ENCODE peak calls at places on chromosomes 6 and 20, in four cellular contexts. N, P, F and J are unnamed samples.

GRCh38 chr6:144530118-144530517 is 245.0 kb downstream of the UTRN start:
- DNase-seq in N (no peak), P (no peak), F (no peak), J (no peak)

GRCh38 chr6:122789078-122789861 is at the start of gene SMPDL3A:
- DNase-seq in N (peak), P (no peak), F (peak), J (peak)

GRCh38 chr6:22756365-22756764 is 187.0 kb downstream of the HDGFL1 start:
- DNase-seq in N (no peak), P (no peak), F (no peak), J (no peak)

GRCh38 chr6:126643352-126643751 is 303.4 kb downstream of the CENPW start:
- DNase-seq in N (no peak), P (no peak), F (no peak), J (no peak)

GRCh38 chr6:151209071-151209831 is 30.5 kb upstream of the AKAP12 start:
- DNase-seq in N (no peak), P (no peak), F (peak), J (no peak)

GRCh38 chr20:45857114-45857835 is at the start of the genes ACOT8 and ZSWIM3:
- DNase-seq in N (peak), P (peak), F (peak), J (peak)

GRCh38 chr6:17212541-17213371 is 68.4 kb upstream of the RBM24 start:
- DNase-seq in N (no peak), P (no peak), F (no peak), J (no peak)

GRCh38 chr6:167803816-167804215 is 22.9 kb upstream of the AFDN start:
- DNase-seq in N (no peak), P (no peak), F (no peak), J (no peak)

GRCh38 chr6:156013155-156013554 is 557.5 kb upstream of the NOX3 start:
- DNase-seq in N (no peak), P (no peak), F (no peak), J (no peak)

GRCh38 chr6:154164397-154164796 is 125.4 kb downstream of the OPRM1 start:
- DNase-seq in N (no peak), P (no peak), F (no peak), J (no peak)

GRCh38 chr6:170460606-170461005 is 92.5 kb downstream of the PSMB1 start:
- DNase-seq in N (no peak), P (no peak), F (no peak), J (no peak)

GRCh38 chr6:87154641-87155271 is 609 bp upstream of the ZNF292 start:
- DNase-seq in N (peak), P (peak), F (no peak), J (no peak)

GRCh38 chr20:62501801-62502495 is 26.2 kb upstream of the GATA5 start:
- DNase-seq in N (no peak), P (peak), F (no peak), J (no peak)

GRCh38 chr6:136562211-136562610 is 12.0 kb upstream of the MAP7 start:
- DNase-seq in N (no peak), P (no peak), F (no peak), J (no peak)

GRCh38 chr6:44489912-44490604 is 102.6 kb downstream of the CDC5L start:
- DNase-seq in N (no peak), P (no peak), F (no peak), J (no peak)

GRCh38 chr6:14210663-14211595 is 93.4 kb downstream of the CD83 start:
- DNase-seq in N (peak), P (peak), F (peak), J (peak)

GRCh38 chr6:169424149-169424804 is 170.6 kb upstream of the THBS2 start:
- DNase-seq in N (no peak), P (no peak), F (no peak), J (no peak)

GRCh38 chr6:12245763-12246720 is 44.1 kb upstream of the EDN1 start:
- DNase-seq in N (no peak), P (no peak), F (no peak), J (no peak)

GRCh38 chr6:15384901-15385300 is 139.0 kb downstream of the JARID2 start:
- DNase-seq in N (no peak), P (no peak), F (no peak), J (no peak)

GRCh38 chr20:2118783-2119182 is 17.2 kb downstream of the STK35 start:
- DNase-seq in N (no peak), P (peak), F (no peak), J (no peak)

GRCh38 chr6:98827295-98828159 is 6.8 kb upstream of the POU3F2 start:
- DNase-seq in N (no peak), P (no peak), F (no peak), J (peak)

GRCh38 chr6:71887006-71887743 is 825 bp downstream of the RIMS1 start:
- DNase-seq in N (no peak), P (no peak), F (no peak), J (peak)

GRCh38 chr6:140001851-140002301 is 627.4 kb upstream of the CITED2 start:
- DNase-seq in N (no peak), P (no peak), F (no peak), J (no peak)

GRCh38 chr6:89199571-89199970 is 17.6 kb downstream of the GABRR1 start:
- DNase-seq in N (no peak), P (no peak), F (no peak), J (no peak)

GRCh38 chr6:33072508-33073100 is 845 bp downstream of the HLA-DPA1 start:
- DNase-seq in N (no peak), P (no peak), F (no peak), J (no peak)

GRCh38 chr6:73713426-73714147 is 17.6 kb downstream of the CD109 start:
- DNase-seq in N (no peak), P (no peak), F (no peak), J (no peak)

GRCh38 chr6:71298459-71298858 is 9.8 kb downstream of the OGFRL1 start:
- DNase-seq in N (no peak), P (no peak), F (no peak), J (no peak)

GRCh38 chr6:114346451-114346850 is 3.6 kb upstream of the HS3ST5 start:
- DNase-seq in N (no peak), P (no peak), F (no peak), J (no peak)

GRCh38 chr6:52976591-52977035 is 18.5 kb downstream of the GSTA4 start:
- DNase-seq in N (no peak), P (no peak), F (no peak), J (no peak)

GRCh38 chr6:35318200-35318844 is 20.7 kb downstream of the DEF6 start:
- DNase-seq in N (peak), P (no peak), F (peak), J (peak)

GRCh38 chr6:9583946-9584345 is 830.9 kb downstream of the TFAP2A start:
- DNase-seq in N (no peak), P (no peak), F (no peak), J (no peak)

GRCh38 chr6:34970962-34971361 is 81.9 kb downstream of the ANKS1A start:
- DNase-seq in N (no peak), P (no peak), F (no peak), J (no peak)

GRCh38 chr6:163900570-163900969 is 486.1 kb downstream of the QKI start:
- DNase-seq in N (no peak), P (no peak), F (no peak), J (no peak)

GRCh38 chr20:51176846-51177245 is 153.9 kb upstream of the KCNG1 start:
- DNase-seq in N (no peak), P (no peak), F (no peak), J (no peak)

GRCh38 chr20:11403711-11404110 is 514.0 kb upstream of the BTBD3 start:
- DNase-seq in N (no peak), P (no peak), F (no peak), J (no peak)

GRCh38 chr6:133632906-133633305 is 256.0 kb upstream of the TCF21 start:
- DNase-seq in N (no peak), P (no peak), F (no peak), J (no peak)

GRCh38 chr20:10555865-10556308 is 117.9 kb downstream of the JAG1 start:
- DNase-seq in N (no peak), P (no peak), F (peak), J (no peak)

GRCh38 chr20:35699914-35700624 is 864 bp downstream of the ROMO1 start:
- DNase-seq in N (no peak), P (no peak), F (no peak), J (no peak)

GRCh38 chr20:35700625-35701148 is 1.5 kb downstream of the ROMO1 start:
- DNase-seq in N (no peak), P (no peak), F (no peak), J (no peak)

GRCh38 chr20:35697696-35698297 is 1.4 kb downstream of the NFS1 start:
- DNase-seq in N (no peak), P (no peak), F (peak), J (no peak)

GRCh38 chr20:35699127-35699913 is at the start of the genes NFS1 and ROMO1:
- DNase-seq in N (peak), P (peak), F (peak), J (peak)

DNA sequence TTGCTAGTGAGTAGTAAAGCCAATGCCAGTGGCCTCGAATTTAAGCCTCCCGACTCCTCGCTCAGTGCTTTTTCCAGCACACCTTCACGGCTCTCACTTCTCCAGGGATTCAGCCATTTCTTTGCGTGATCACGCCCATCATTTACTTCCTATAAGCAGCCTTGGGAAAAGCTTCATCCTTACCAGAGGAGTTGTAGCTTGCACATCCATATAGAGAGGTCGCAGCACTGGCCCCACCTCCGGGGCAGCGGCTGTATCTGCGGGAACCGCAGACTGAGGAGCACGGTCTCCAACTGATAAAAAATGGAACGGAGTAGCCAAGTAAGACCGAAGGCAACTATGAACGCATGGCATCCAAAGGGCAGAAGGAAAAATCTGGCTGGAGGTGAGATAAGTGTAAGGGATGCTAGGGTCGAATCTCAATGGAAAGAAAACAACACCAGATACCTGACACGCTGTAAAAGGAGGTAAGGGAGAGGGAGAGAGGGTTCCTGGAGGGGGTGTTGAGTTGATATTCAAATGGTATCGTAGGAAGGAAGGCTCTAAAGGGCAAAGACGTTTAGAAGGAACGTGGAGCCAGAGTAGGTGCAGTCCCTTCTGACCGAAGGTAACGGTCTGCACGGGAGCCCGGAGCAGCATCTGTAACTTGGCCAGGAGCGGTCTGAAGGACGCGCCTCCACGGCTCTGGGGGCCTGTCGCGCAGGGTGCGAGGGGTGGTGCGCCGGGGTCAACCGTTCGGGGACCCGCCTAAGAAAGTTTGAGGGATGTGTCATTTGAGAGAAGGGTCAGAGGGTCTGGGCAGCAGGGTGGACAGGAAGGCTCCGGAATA is 640 bp downstream of the NFS1 start:
- DNase-seq in N (peak), P (no peak), F (no peak), J (no peak)
- TF ChIP-seq USF2 in N (no peak), P (no peak), F (no peak), J (no peak)

DNA sequence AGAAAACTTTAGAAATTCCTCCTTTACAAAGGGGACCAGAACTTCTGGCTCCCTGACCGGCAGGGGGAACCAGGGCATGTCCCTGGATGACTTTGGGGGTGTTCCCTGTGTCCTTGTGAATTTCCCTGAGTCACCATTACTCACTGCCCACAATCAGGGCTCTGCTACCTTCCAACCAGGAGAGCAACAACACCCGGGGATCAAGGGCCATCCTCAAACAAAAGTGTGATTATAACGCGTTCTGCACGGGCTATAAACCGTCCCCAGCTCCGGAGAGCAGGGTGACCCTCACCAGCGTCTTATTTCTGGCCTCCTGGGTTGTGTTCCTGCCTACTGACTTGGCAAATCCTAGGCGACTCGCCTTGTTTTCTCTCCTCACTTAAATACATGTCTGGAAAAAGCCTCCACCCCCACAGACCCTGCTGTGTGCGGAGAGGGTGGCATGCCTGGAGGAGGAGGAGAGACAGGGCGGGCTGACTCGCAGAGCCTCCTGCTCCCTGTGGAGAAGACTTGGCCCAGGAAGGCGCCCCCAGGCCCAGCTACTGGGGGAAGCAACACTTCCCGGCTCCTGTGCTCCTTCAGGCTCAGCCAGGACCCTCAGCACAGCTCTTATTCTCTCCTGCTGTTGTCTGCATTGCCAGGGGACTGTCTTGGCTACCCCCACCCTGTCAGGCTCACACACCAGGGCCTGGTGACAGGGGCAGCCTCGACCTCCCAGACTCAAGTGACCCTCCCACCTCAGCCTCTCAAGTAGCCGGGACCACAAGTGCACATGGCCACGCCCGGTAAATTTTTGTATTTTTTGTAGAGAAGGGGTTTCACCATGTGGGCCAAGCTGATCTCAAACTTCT is 54.1 kb downstream of the FGD2 start:
- DNase-seq in N (peak), P (no peak), F (peak), J (peak)
- TF ChIP-seq NR2C2 in N (peak), P (no peak), F (peak), J (no peak)

GRCh38 chr6:36339156-36339555 is 2.5 kb upstream of the BNIP5 start:
- DNase-seq in N (no peak), P (no peak), F (no peak), J (no peak)

GRCh38 chr6:36343109-36343508 is 6.4 kb upstream of the BNIP5 start:
- DNase-seq in N (no peak), P (no peak), F (no peak), J (no peak)

GRCh38 chr6:36337814-36338213 is 1.1 kb upstream of the BNIP5 start:
- DNase-seq in N (no peak), P (no peak), F (no peak), J (no peak)

GRCh38 chr6:36340341-36340670 is 3.6 kb upstream of the BNIP5 start:
- DNase-seq in N (no peak), P (no peak), F (no peak), J (no peak)

GRCh38 chr6:36340671-36341454 is 4.2 kb upstream of the BNIP5 start:
- DNase-seq in N (peak), P (peak), F (peak), J (peak)
- TF ChIP-seq MAX in N (peak), P (peak), F (peak), J (no peak)

DNA sequence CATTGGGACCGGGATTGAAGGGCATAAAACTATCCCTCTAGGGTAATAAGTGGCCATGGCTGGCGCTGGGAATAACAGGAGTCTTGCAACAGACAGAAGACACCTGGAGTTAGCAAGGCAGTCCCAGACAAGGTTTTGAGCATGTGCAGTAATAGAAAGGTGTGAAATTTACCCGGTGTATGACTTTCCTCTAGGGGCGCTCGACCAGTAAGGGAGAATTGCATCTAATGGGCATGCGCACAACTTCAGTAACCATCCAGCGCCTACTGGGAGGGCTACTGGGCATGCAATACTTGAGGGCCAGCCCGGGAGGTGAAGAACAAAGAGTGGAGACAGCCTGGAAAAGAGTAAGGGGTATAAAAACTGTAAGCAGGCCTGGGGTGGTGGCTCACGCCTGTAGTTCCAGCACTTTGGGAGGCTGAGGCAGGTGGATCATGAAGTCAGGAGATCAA is 32.7 kb downstream of the SERPINB6 start:
- DNase-seq in N (no peak), P (no peak), F (peak), J (no peak)
- TF ChIP-seq USF2 in N (no peak), P (no peak), F (no peak), J (no peak)

GRCh38 chr6:137705166-137706064 is 161.6 kb upstream of the TNFAIP3 start:
- DNase-seq in N (peak), P (no peak), F (peak), J (peak)
- TF ChIP-seq NR2C2 in N (no peak), P (no peak), F (no peak), J (no peak)